ENCODE peak calls at places on chromosomes 2 and 18, in five cellular contexts. H, Q, C, B and U are unnamed samples.

GRCh38 chr2:152552868-152553267 is 164.4 kb downstream of the PRPF40A start:
- DNase-seq in H (no peak), C (no peak), Q (no peak), B (no peak), U (no peak)

GRCh38 chr2:214550774-214551173 is 139.9 kb downstream of the VWC2L start:
- DNase-seq in Q (no peak), C (no peak), H (no peak), B (no peak), U (no peak)

GRCh38 chr2:63622751-63623150 is 34.0 kb downstream of the MDH1 start:
- DNase-seq in H (no peak), Q (no peak), B (no peak), C (no peak), U (no peak)

GRCh38 chr2:85750509-85751299 is 3.1 kb upstream of the ATOH8 start:
- DNase-seq in B (peak; percentile 65), Q (peak; percentile 47), C (peak; percentile 83), H (peak; percentile 81), U (no peak)

GRCh38 chr2:98479959-98480524 is 35.4 kb downstream of the INPP4A start:
- DNase-seq in H (peak; percentile 77), C (peak; percentile 61), Q (no peak), B (peak; percentile 40), U (peak; percentile 60)

GRCh38 chr2:95074663-95075439 is 46.8 kb downstream of the MRPS5 start:
- DNase-seq in H (no peak), B (no peak), Q (no peak), C (peak; percentile 59), U (no peak)

GRCh38 chr2:2647156-2647555 is 316.1 kb upstream of the MYT1L start:
- DNase-seq in B (no peak), H (no peak), Q (no peak), C (no peak), U (no peak)

GRCh38 chr2:232275670-232276069 is 102.9 kb upstream of the ALPP start:
- DNase-seq in B (no peak), H (no peak), Q (no peak), C (no peak), U (no peak)

GRCh38 chr18:63422862-63423304 is 607 bp upstream of the VPS4B start:
- DNase-seq in B (no peak), Q (peak; percentile 18), H (no peak), C (peak; percentile 35), U (no peak)

GRCh38 chr2:218823456-218823855 is 8.1 kb downstream of the PRKAG3 start:
- DNase-seq in H (no peak), Q (no peak), B (no peak), C (no peak), U (no peak)

GRCh38 chr2:33051586-33052385 is 105.0 kb downstream of the LTBP1 start:
- DNase-seq in C (peak; percentile 33), H (no peak), Q (no peak), B (no peak), U (no peak)

GRCh38 chr2:70280242-70280798 is 13.2 kb downstream of the SNRPG start:
- DNase-seq in C (no peak), H (no peak), Q (no peak), B (no peak), U (no peak)

GRCh38 chr2:44330801-44331200 is 30.5 kb downstream of the PREPL start:
- DNase-seq in B (no peak), Q (no peak), H (no peak), C (no peak), U (no peak)

GRCh38 chr2:118774458-118775133 is 72.9 kb downstream of the EN1 start:
- DNase-seq in Q (no peak), C (no peak), B (no peak), H (peak; percentile 32), U (peak; percentile 85)

GRCh38 chr2:38653715-38654494 is 12.0 kb upstream of the GALM start:
- DNase-seq in B (no peak), Q (no peak), H (no peak), C (no peak), U (no peak)

GRCh38 chr2:210003394-210003793 is 956 bp downstream of the RPE start:
- DNase-seq in B (no peak), C (no peak), H (no peak), Q (no peak), U (no peak)

GRCh38 chr2:237547841-237548416 is 18.4 kb upstream of the PRLH start:
- DNase-seq in C (no peak), Q (no peak), H (no peak), B (no peak), U (no peak)

GRCh38 chr2:152363933-152364332 is 29.0 kb downstream of the FMNL2 start:
- DNase-seq in Q (no peak), C (no peak), B (no peak), H (no peak), U (no peak)

GRCh38 chr2:85564144-85564563 is 2.9 kb upstream of the GGCX start:
- DNase-seq in Q (no peak), B (no peak), H (no peak), C (no peak), U (no peak)

GRCh38 chr2:109674894-109675534 is 60.9 kb downstream of the SOWAHC start:
- DNase-seq in B (no peak), Q (no peak), H (peak; percentile 68), C (peak; percentile 40), U (peak; percentile 57)

GRCh38 chr2:21428754-21429153 is 305.0 kb downstream of the TDRD15 start:
- DNase-seq in H (no peak), Q (no peak), C (no peak), B (no peak), U (no peak)

GRCh38 chr2:58950795-58951462 is 709.8 kb upstream of the FANCL start:
- DNase-seq in H (no peak), B (no peak), C (no peak), Q (no peak), U (no peak)

GRCh38 chr2:236051351-236051750 is 116.8 kb downstream of the GBX2 start:
- DNase-seq in Q (no peak), H (no peak), C (no peak), B (no peak), U (no peak)

GRCh38 chr2:119808516-119809147 is 48.9 kb downstream of the PTPN4 start:
- DNase-seq in Q (no peak), H (no peak), C (no peak), B (no peak), U (no peak)

GRCh38 chr2:119800376-119800902 is 40.7 kb downstream of the PTPN4 start:
- DNase-seq in Q (no peak), B (no peak), C (no peak), H (no peak), U (no peak)

GRCh38 chr2:119801040-119801439 is 41.3 kb downstream of the PTPN4 start:
- DNase-seq in Q (no peak), C (no peak), H (no peak), B (no peak), U (no peak)

DNA sequence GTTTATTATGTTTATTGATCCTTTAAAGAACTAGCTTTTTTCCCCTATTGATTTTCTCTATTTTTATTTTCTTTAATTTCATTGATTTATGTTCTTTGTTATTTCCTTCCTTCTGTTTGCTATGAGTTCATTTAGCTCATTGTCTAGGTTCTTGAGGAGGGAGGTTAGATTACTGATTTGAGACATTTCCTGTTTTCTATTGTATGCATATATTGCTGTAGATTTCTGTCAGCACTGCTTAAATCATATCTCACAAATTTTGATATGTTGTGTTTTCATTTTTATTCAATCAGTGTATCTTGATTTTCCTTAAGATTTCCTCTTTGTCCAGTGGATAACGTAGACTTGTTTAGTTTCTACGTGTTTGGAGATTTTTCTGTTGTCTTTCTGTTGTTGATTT is 43.4 kb downstream of the PTPN4 start:
- DNase-seq in B (no peak), H (no peak), C (no peak), Q (no peak), U (no peak)
- TF ChIP-seq POLR2A in B (no peak), H (no peak), C (no peak), Q (no peak), U (no peak)

GRCh38 chr2:96243843-96244242 is 22.0 kb downstream of the TMEM127 start:
- DNase-seq in B (no peak), C (no peak), Q (no peak), H (no peak), U (no peak)

GRCh38 chr2:96239745-96240264 is 26.0 kb downstream of the TMEM127 start:
- DNase-seq in B (no peak), H (no peak), C (no peak), Q (no peak), U (no peak)

GRCh38 chr2:96240341-96241038 is 25.3 kb downstream of the TMEM127 start:
- DNase-seq in C (no peak), B (no peak), H (no peak), Q (no peak), U (no peak)

GRCh38 chr2:96241227-96241626 is 24.6 kb downstream of the TMEM127 start:
- DNase-seq in C (no peak), B (no peak), Q (no peak), H (no peak), U (no peak)

DNA sequence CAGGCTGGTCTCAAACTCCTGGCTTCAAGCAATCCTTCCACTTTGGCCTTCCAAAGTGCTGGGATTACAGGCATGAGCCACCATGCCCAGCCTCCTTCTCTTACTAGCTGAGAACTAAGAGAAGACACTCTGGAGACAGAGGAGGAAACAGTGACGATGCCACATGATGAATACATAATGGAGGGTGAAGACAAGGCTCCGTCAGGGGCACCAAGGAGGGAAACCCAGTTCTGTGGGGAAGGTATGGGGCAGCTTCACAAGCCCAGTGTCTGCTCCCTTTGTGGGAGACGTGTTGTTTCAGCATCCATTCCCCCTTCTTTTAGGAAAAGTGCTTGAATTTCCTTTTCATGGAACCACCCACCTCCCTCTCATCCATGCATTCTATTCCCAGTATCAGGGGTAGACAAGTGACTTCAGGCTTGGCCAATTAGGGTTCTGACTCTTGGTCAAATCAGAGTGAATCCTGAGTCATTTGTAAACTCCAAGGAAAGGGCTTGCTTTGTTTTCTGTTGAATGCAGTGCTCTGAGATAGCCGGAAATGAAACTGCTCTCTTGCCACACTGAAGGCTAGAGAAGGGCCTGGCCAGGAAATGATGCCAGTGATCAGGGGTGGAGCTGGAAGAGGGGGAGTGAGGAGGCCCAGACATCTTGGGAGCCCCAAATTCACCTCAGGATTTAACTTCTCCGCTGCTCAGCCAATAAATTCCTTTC is 23.7 kb downstream of the TMEM127 start:
- DNase-seq in Q (no peak), C (peak; percentile 73), B (no peak), H (peak; percentile 34), U (no peak)
- TF ChIP-seq POLR2AphosphoS5 in Q (no peak), C (peak; percentile 41), B (no peak), H (peak; percentile 52), U (no peak)

GRCh38 chr2:202314116-202314515 is 48.6 kb downstream of the NOP58 start:
- DNase-seq in Q (no peak), C (no peak), H (no peak), B (no peak), U (no peak)
- H3K27ac ChIP-seq in Q (no peak overlapping the region), C (no peak overlapping the region), H (no peak overlapping the region), B (no peak overlapping the region), U (no peak overlapping the region)

DNA sequence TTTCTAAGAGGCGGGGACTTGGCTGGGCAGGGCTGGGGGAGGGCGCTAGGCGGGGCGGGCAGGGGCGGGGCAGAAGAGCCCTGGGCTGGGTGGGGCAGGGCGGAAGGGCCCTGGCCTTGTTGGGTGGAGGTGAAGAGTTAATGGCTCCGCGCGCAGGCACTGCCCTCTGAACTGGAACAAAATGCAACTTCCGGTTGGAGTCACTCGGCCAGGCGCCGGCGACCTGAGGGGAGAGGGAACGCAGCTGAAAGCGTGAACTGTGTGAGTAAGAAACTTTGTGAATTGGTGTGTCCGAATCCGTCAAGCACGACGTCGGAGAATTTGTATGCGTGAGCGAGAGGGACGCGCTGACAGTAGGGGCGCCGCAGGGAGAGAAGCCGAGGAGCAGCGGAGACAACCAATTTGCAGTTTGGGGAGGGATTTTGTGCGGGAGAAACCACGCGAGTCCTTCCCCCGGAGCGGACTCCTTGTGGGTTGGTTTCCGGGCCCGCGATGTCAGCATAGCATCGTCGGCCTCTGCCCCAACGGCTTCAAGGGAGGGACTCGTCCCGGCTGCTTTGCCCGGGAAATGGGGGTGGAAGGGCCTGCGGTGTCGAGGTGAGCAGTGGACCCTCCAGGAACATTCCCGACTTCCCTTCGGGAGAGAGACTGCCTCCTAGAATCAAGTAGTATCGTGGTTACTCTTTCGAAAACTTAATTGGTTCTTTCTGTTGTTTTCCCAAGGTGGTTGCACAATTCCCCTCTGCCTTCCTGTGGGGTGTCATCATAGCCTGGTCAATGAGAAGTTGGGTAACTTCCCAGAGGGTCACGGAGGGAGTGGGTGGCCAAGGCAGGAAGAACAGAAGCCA is at the start of gene TANK:
- DNase-seq in H (peak; percentile 92), C (peak; percentile 96), B (peak; percentile 83), Q (peak; percentile 92), U (peak; percentile 96)
- TF ChIP-seq POLR2A in H (peak; percentile 93), C (peak; percentile 94), B (peak; percentile 90), Q (peak; percentile 90), U (peak; percentile 92)